ENCODE peak calls at places on chromosome 16, in nine cellular contexts. One of them, this sample, is unnamed. For H3K4me1, the result is how much of the 10 kb centered on the place peaks cover.

GRCh38 chr16:50532576-50532975 is 15.6 kb upstream of the NKD1 start:
- DNase-seq in A673: no peak
- DNase-seq in left ventricle myocardium inferior: no peak
- DNase-seq in uterus: no peak
- DNase-seq in GM23248: no peak
- DNase-seq in tibial nerve: no peak
- DNase-seq in Peyer's patch: no peak
- DNase-seq in mesendoderm: no peak
- DNase-seq in A549: no peak
- DNase-seq in this sample: peak

GRCh38 chr16:1103649-1104005 is 7.6 kb upstream of the C1QTNF8 start:
- DNase-seq in A673: no peak
- DNase-seq in left ventricle myocardium inferior: no peak
- DNase-seq in uterus: no peak
- DNase-seq in GM23248: no peak
- DNase-seq in tibial nerve: no peak
- DNase-seq in Peyer's patch: no peak
- DNase-seq in mesendoderm: no peak
- DNase-seq in A549: no peak
- DNase-seq in this sample: no peak

GRCh38 chr16:51565149-51565548 is 414.1 kb upstream of the SALL1 start:
- DNase-seq in A673: no peak
- DNase-seq in left ventricle myocardium inferior: no peak
- DNase-seq in uterus: no peak
- DNase-seq in GM23248: no peak
- DNase-seq in tibial nerve: no peak
- DNase-seq in Peyer's patch: no peak
- DNase-seq in mesendoderm: no peak
- DNase-seq in A549: no peak
- DNase-seq in this sample: no peak

GRCh38 chr16:4386951-4387565 is 15.4 kb downstream of the VASN start:
- DNase-seq in A673: no peak
- DNase-seq in left ventricle myocardium inferior: no peak
- DNase-seq in uterus: no peak
- DNase-seq in GM23248: peak
- DNase-seq in tibial nerve: no peak
- DNase-seq in Peyer's patch: no peak
- DNase-seq in mesendoderm: no peak
- DNase-seq in A549: no peak
- DNase-seq in this sample: no peak

GRCh38 chr16:50833929-50834328 is 92.0 kb downstream of the CYLD start:
- DNase-seq in A673: no peak
- DNase-seq in left ventricle myocardium inferior: no peak
- DNase-seq in uterus: no peak
- DNase-seq in GM23248: no peak
- DNase-seq in tibial nerve: no peak
- DNase-seq in Peyer's patch: no peak
- DNase-seq in mesendoderm: no peak
- DNase-seq in A549: no peak
- DNase-seq in this sample: no peak

GRCh38 chr16:25838724-25839186 is 147.0 kb downstream of the HS3ST4 start:
- DNase-seq in A673: peak
- DNase-seq in left ventricle myocardium inferior: no peak
- DNase-seq in uterus: no peak
- DNase-seq in GM23248: peak
- DNase-seq in tibial nerve: peak
- DNase-seq in Peyer's patch: no peak
- DNase-seq in mesendoderm: peak
- DNase-seq in A549: peak
- DNase-seq in this sample: peak

GRCh38 chr16:53053967-53054669 is 673 bp upstream of the CHD9 start:
- DNase-seq in A673: peak
- DNase-seq in left ventricle myocardium inferior: peak
- DNase-seq in uterus: peak
- DNase-seq in GM23248: peak
- DNase-seq in tibial nerve: no peak
- DNase-seq in Peyer's patch: no peak
- DNase-seq in mesendoderm: peak
- DNase-seq in A549: no peak
- DNase-seq in this sample: no peak

GRCh38 chr16:68668266-68668665 is 23.2 kb downstream of the CDH3 start:
- DNase-seq in A673: no peak
- DNase-seq in left ventricle myocardium inferior: no peak
- DNase-seq in uterus: no peak
- DNase-seq in GM23248: peak
- DNase-seq in tibial nerve: no peak
- DNase-seq in Peyer's patch: no peak
- DNase-seq in mesendoderm: no peak
- DNase-seq in A549: no peak
- DNase-seq in this sample: no peak

GRCh38 chr16:82660078-82660645 is 33.4 kb downstream of the CDH13 start:
- DNase-seq in A673: peak
- DNase-seq in left ventricle myocardium inferior: no peak
- DNase-seq in uterus: no peak
- DNase-seq in GM23248: peak
- DNase-seq in tibial nerve: no peak
- DNase-seq in Peyer's patch: no peak
- DNase-seq in mesendoderm: no peak
- DNase-seq in A549: no peak
- DNase-seq in this sample: no peak

GRCh38 chr16:2482181-2483107 is 7.5 kb downstream of the TBC1D24 start:
- DNase-seq in A673: no peak
- DNase-seq in left ventricle myocardium inferior: peak
- DNase-seq in uterus: peak
- DNase-seq in GM23248: peak
- DNase-seq in tibial nerve: peak
- DNase-seq in Peyer's patch: no peak
- DNase-seq in mesendoderm: no peak
- DNase-seq in A549: no peak
- DNase-seq in this sample: no peak

GRCh38 chr16:85086347-85087291 is 25.7 kb downstream of the CIBAR2 start:
- DNase-seq in A673: peak
- DNase-seq in left ventricle myocardium inferior: peak
- DNase-seq in uterus: peak
- DNase-seq in GM23248: peak
- DNase-seq in tibial nerve: peak
- DNase-seq in Peyer's patch: peak
- DNase-seq in mesendoderm: peak
- DNase-seq in A549: peak
- DNase-seq in this sample: peak

GRCh38 chr16:78443780-78444422 is 344.4 kb downstream of the WWOX start:
- DNase-seq in A673: no peak
- DNase-seq in left ventricle myocardium inferior: no peak
- DNase-seq in uterus: no peak
- DNase-seq in GM23248: peak
- DNase-seq in tibial nerve: no peak
- DNase-seq in Peyer's patch: no peak
- DNase-seq in mesendoderm: no peak
- DNase-seq in A549: no peak
- DNase-seq in this sample: no peak

GRCh38 chr16:2751577-2752034 is 832 bp upstream of the SRRM2 start:
- DNase-seq in A673: no peak
- DNase-seq in left ventricle myocardium inferior: no peak
- DNase-seq in uterus: no peak
- DNase-seq in GM23248: no peak
- DNase-seq in tibial nerve: no peak
- DNase-seq in Peyer's patch: peak
- DNase-seq in mesendoderm: peak
- DNase-seq in A549: peak
- DNase-seq in this sample: peak

GRCh38 chr16:324451-325334 is 27.8 kb downstream of the AXIN1 start:
- DNase-seq in A673: no peak
- DNase-seq in left ventricle myocardium inferior: peak
- DNase-seq in uterus: no peak
- DNase-seq in GM23248: no peak
- DNase-seq in tibial nerve: no peak
- DNase-seq in Peyer's patch: peak
- DNase-seq in mesendoderm: no peak
- DNase-seq in A549: no peak
- DNase-seq in this sample: no peak

GRCh38 chr16:11155284-11155806 is 100.7 kb downstream of the SOCS1 start:
- DNase-seq in A673: no peak
- DNase-seq in left ventricle myocardium inferior: no peak
- DNase-seq in uterus: no peak
- DNase-seq in GM23248: peak
- DNase-seq in tibial nerve: no peak
- DNase-seq in Peyer's patch: peak
- DNase-seq in mesendoderm: no peak
- DNase-seq in A549: no peak
- DNase-seq in this sample: no peak

GRCh38 chr16:29811170-29811895 is 660 bp upstream of the PRRT2 start:
- DNase-seq in A673: peak
- DNase-seq in left ventricle myocardium inferior: peak
- DNase-seq in uterus: peak
- DNase-seq in GM23248: peak
- DNase-seq in tibial nerve: peak
- DNase-seq in Peyer's patch: peak
- DNase-seq in mesendoderm: peak
- DNase-seq in A549: peak
- DNase-seq in this sample: peak

GRCh38 chr16:29811896-29812665 is at the start of gene PRRT2:
- DNase-seq in A673: peak
- DNase-seq in left ventricle myocardium inferior: peak
- DNase-seq in uterus: peak
- DNase-seq in GM23248: peak
- DNase-seq in tibial nerve: peak
- DNase-seq in Peyer's patch: peak
- DNase-seq in mesendoderm: peak
- DNase-seq in A549: no peak
- DNase-seq in this sample: peak

GRCh38 chr16:29813644-29814562 is 1.9 kb downstream of the PRRT2 start:
- DNase-seq in A673: no peak
- DNase-seq in left ventricle myocardium inferior: no peak
- DNase-seq in uterus: no peak
- DNase-seq in GM23248: no peak
- DNase-seq in tibial nerve: no peak
- DNase-seq in Peyer's patch: no peak
- DNase-seq in mesendoderm: no peak
- DNase-seq in A549: no peak
- DNase-seq in this sample: no peak

GRCh38 chr16:29814592-29814991 is 1.4 kb upstream of the PAGR1 start:
- DNase-seq in A673: no peak
- DNase-seq in left ventricle myocardium inferior: no peak
- DNase-seq in uterus: no peak
- DNase-seq in GM23248: no peak
- DNase-seq in tibial nerve: no peak
- DNase-seq in Peyer's patch: no peak
- DNase-seq in mesendoderm: no peak
- DNase-seq in A549: no peak
- DNase-seq in this sample: no peak

GRCh38 chr16:29812754-29813643 is 1.0 kb downstream of the PRRT2 start:
- DNase-seq in A673: no peak
- DNase-seq in left ventricle myocardium inferior: no peak
- DNase-seq in uterus: no peak
- DNase-seq in GM23248: no peak
- DNase-seq in tibial nerve: no peak
- DNase-seq in Peyer's patch: no peak
- DNase-seq in mesendoderm: no peak
- DNase-seq in A549: no peak
- DNase-seq in this sample: no peak
- H3K4me1 ChIP-seq in A673: half or more
- H3K4me1 ChIP-seq in left ventricle myocardium inferior: half or more
- H3K4me1 ChIP-seq in uterus: under half
- H3K4me1 ChIP-seq in GM23248: under half
- H3K4me1 ChIP-seq in tibial nerve: under half
- H3K4me1 ChIP-seq in Peyer's patch: under half
- H3K4me1 ChIP-seq in mesendoderm: under half
- H3K4me1 ChIP-seq in A549: half or more
- H3K4me1 ChIP-seq in this sample: under half

GRCh38 chr16:47492036-47492427 is 30.9 kb downstream of the PHKB start:
- DNase-seq in A673: no peak
- DNase-seq in left ventricle myocardium inferior: no peak
- DNase-seq in uterus: no peak
- DNase-seq in GM23248: no peak
- DNase-seq in tibial nerve: no peak
- DNase-seq in Peyer's patch: no peak
- DNase-seq in mesendoderm: no peak
- DNase-seq in A549: no peak
- DNase-seq in this sample: no peak
- H3K4me1 ChIP-seq in A673: under half
- H3K4me1 ChIP-seq in left ventricle myocardium inferior: half or more
- H3K4me1 ChIP-seq in uterus: under half
- H3K4me1 ChIP-seq in GM23248: under half
- H3K4me1 ChIP-seq in tibial nerve: under half
- H3K4me1 ChIP-seq in Peyer's patch: under half
- H3K4me1 ChIP-seq in mesendoderm: under half
- H3K4me1 ChIP-seq in A549: under half
- H3K4me1 ChIP-seq in this sample: under half

DNA sequence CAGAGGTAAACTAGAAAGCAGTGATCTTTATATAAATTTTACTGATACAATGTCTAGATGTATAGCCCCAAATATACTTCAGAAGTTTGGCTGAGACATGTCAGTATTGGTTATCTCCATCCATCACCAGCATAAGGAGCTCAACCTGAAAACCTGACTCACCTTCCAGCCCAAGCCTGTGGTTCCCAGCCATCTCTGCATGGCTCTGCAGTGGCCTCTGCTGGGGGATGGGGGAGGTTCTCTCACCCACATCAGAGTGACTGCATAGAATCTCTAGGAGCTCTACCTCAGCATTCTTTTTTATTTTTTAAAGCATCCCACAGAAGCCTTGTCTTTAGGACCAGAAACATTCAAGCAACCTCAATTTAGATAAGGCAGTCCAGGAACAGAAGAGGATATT is 27.3 kb downstream of the USP7 start:
- DNase-seq in A673: peak
- DNase-seq in left ventricle myocardium inferior: no peak
- DNase-seq in uterus: no peak
- DNase-seq in GM23248: peak
- DNase-seq in tibial nerve: no peak
- DNase-seq in Peyer's patch: peak
- DNase-seq in mesendoderm: peak
- DNase-seq in A549: peak
- DNase-seq in this sample: peak
- H3K4me1 ChIP-seq in A673: under half
- H3K4me1 ChIP-seq in left ventricle myocardium inferior: half or more
- H3K4me1 ChIP-seq in uterus: under half
- H3K4me1 ChIP-seq in GM23248: under half
- H3K4me1 ChIP-seq in tibial nerve: under half
- H3K4me1 ChIP-seq in Peyer's patch: under half
- H3K4me1 ChIP-seq in mesendoderm: under half
- H3K4me1 ChIP-seq in A549: under half
- H3K4me1 ChIP-seq in this sample: under half

DNA sequence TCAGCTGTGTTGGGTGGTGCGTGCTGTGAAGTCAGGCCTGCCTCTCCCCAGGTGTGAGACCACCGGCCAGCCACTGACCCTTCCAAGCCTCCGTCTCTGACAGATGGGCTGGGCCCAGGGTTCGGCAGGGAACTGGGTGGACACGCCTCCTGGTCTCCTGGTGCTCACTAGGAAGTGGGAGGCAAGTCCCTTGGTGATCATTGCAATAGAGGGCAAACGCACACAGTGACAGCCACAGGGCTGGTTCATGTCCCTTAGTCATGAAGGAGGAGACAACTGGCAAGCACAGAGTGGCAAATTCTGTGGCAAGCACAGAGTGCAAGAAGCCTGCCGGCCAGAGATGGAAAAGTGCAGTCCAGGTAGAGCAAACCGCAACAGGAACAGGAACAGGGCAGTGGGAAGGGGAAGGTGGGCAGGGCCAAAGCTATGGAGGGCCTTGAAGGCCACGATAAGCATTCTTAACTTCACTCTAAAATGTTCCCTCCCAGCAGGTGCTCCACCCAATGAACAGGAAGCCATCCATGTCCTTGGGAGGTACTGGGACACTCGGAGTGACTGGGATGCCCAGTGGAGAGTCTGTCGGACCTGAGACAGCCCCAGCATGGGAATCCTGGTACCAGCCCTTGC is 21.9 kb downstream of the USP7 start:
- DNase-seq in A673: no peak
- DNase-seq in left ventricle myocardium inferior: no peak
- DNase-seq in uterus: no peak
- DNase-seq in GM23248: no peak
- DNase-seq in tibial nerve: no peak
- DNase-seq in Peyer's patch: no peak
- DNase-seq in mesendoderm: no peak
- DNase-seq in A549: no peak
- DNase-seq in this sample: no peak
- H3K4me1 ChIP-seq in A673: under half
- H3K4me1 ChIP-seq in left ventricle myocardium inferior: half or more
- H3K4me1 ChIP-seq in uterus: under half
- H3K4me1 ChIP-seq in GM23248: under half
- H3K4me1 ChIP-seq in tibial nerve: under half
- H3K4me1 ChIP-seq in Peyer's patch: under half
- H3K4me1 ChIP-seq in mesendoderm: under half
- H3K4me1 ChIP-seq in A549: under half
- H3K4me1 ChIP-seq in this sample: under half